ENCODE peak calls at places on chromosomes 1 and 21, in six cellular contexts. X is astrocyte of the spinal cord; Z is activated naive CD4-positive, alpha-beta T cell treated with Interleukin-2 at 50 U/mL for 16 hours; H is activated T-helper 1 cell treated with anti-CD3 and anti-CD28 coated beads, Interleukin-2, amount 50 U/mL, for 16 hours; O is lower leg skin; K is Calu3. T is an unnamed sample.

GRCh38 chr1:172959578-172959977 is 91.2 kb downstream of the TNFSF18 start:
- DNase-seq in H (no peak), O (no peak), X (no peak), K (no peak), Z (no peak), T (no peak)

GRCh38 chr1:116415699-116416533 is 42.9 kb downstream of the ATP1A1 start:
- DNase-seq in K (no peak), X (no peak), Z (no peak), O (no peak), H (no peak), T (no peak)

GRCh38 chr1:110462964-110463363 is 12.0 kb downstream of the PROK1 start:
- DNase-seq in O (no peak), X (no peak), Z (no peak), H (no peak), K (no peak), T (no peak)

GRCh38 chr1:94974824-94975223 is 47.9 kb upstream of the CNN3 start:
- DNase-seq in X (peak; percentile 75), K (no peak), Z (no peak), O (no peak), H (no peak), T (peak; percentile 81)

GRCh38 chr1:37474051-37474696 is at the start of gene ZC3H12A:
- DNase-seq in O (peak; percentile 84), H (peak; percentile 93), X (peak; percentile 87), Z (peak; percentile 92), K (peak; percentile 97), T (peak; percentile 91)

GRCh38 chr1:24385160-24385939 is 28.2 kb downstream of the STPG1 start:
- DNase-seq in Z (peak; percentile 24), K (no peak), O (no peak), H (no peak), X (peak; percentile 39), T (no peak)

GRCh38 chr1:162538815-162539431 is 22.6 kb upstream of the UAP1 start:
- DNase-seq in O (no peak), X (peak; percentile 93), H (no peak), Z (no peak), K (peak; percentile 55), T (peak; percentile 54)

GRCh38 chr1:161260939-161261858 is 2.7 kb downstream of the PCP4L1 start:
- DNase-seq in H (no peak), O (no peak), K (no peak), X (no peak), Z (no peak), T (no peak)

GRCh38 chr21:44995257-44995941 is 55.6 kb downstream of the SLX9 start:
- DNase-seq in K (no peak), Z (no peak), H (no peak), O (no peak), X (no peak), T (no peak)

GRCh38 chr1:26110731-26111529 is 694 bp upstream of the PDIK1L start:
- DNase-seq in H (peak; percentile 61), K (peak; percentile 80), O (peak; percentile 60), X (peak; percentile 75), Z (peak; percentile 78), T (peak; percentile 76)

GRCh38 chr1:18183477-18183974 is 75.9 kb downstream of the IGSF21 start:
- DNase-seq in K (no peak), O (no peak), H (no peak), Z (no peak), X (no peak), T (no peak)

GRCh38 chr1:39745016-39745670 is 6.5 kb downstream of the PPIE start:
- DNase-seq in X (no peak), K (no peak), Z (no peak), H (no peak), O (no peak), T (no peak)

GRCh38 chr1:221688488-221688843 is 53.4 kb downstream of the DUSP10 start:
- DNase-seq in K (no peak), Z (no peak), O (no peak), X (no peak), H (no peak), T (no peak)

GRCh38 chr21:27649323-27649722 is 682.4 kb upstream of the ADAMTS5 start:
- DNase-seq in K (no peak), O (no peak), Z (no peak), X (peak; percentile 88), H (no peak), T (peak; percentile 56)

GRCh38 chr21:42093991-42094417 is 22.9 kb downstream of the UMODL1 start:
- DNase-seq in H (no peak), O (no peak), Z (no peak), K (peak; percentile 55), X (peak; percentile 96), T (no peak)

GRCh38 chr21:15841856-15842564 is 112.2 kb downstream of the USP25 start:
- DNase-seq in X (peak; percentile 80), Z (no peak), H (no peak), O (no peak), K (no peak), T (peak; percentile 37)

GRCh38 chr1:58950897-58951296 is 167.1 kb upstream of the JUN start:
- DNase-seq in Z (no peak), H (no peak), O (no peak), K (no peak), X (no peak), T (no peak)

GRCh38 chr1:5926686-5927435 is 65.4 kb downstream of the NPHP4 start:
- DNase-seq in H (no peak), O (no peak), Z (no peak), K (no peak), X (no peak), T (no peak)

GRCh38 chr1:59422921-59423575 is 126.2 kb downstream of the FGGY start:
- DNase-seq in K (peak; percentile 23), Z (no peak), H (no peak), X (no peak), O (peak; percentile 85), T (peak; percentile 76)

GRCh38 chr1:225474986-225475820 is 47.4 kb upstream of the LBR start:
- DNase-seq in K (peak; percentile 81), O (no peak), X (peak; percentile 62), Z (peak; percentile 68), H (peak; percentile 66), T (peak; percentile 69)

GRCh38 chr1:216846339-216846738 is 123.1 kb upstream of the ESRRG start:
- DNase-seq in Z (no peak), X (no peak), H (no peak), O (no peak), K (no peak), T (no peak)

GRCh38 chr1:110780600-110781484 is 92.1 kb upstream of the CD53 start:
- DNase-seq in X (peak; percentile 50), O (peak; percentile 61), Z (peak; percentile 74), H (peak; percentile 62), K (peak; percentile 54), T (peak; percentile 60)

GRCh38 chr21:17609681-17610080 is 3.0 kb downstream of the BTG3 start:
- DNase-seq in K (no peak), H (no peak), X (no peak), O (no peak), Z (no peak), T (no peak)

GRCh38 chr1:223123238-223123976 is 19.6 kb downstream of the TLR5 start:
- DNase-seq in H (peak; percentile 57), O (peak; percentile 53), X (peak; percentile 44), Z (peak; percentile 72), K (peak; percentile 84), T (peak; percentile 80)

GRCh38 chr1:7549693-7550161 is 221.4 kb upstream of the VAMP3 start:
- DNase-seq in K (no peak), O (no peak), H (no peak), X (peak; percentile 18), Z (peak; percentile 4), T (peak; percentile 82)

GRCh38 chr1:89499320-89499719 is 25.3 kb upstream of the LRRC8B start:
- DNase-seq in H (no peak), O (no peak), K (no peak), Z (no peak), X (peak; percentile 25), T (no peak)

GRCh38 chr1:246040200-246040890 is 466.7 kb downstream of the SMYD3 start:
- DNase-seq in Z (no peak), O (no peak), K (no peak), X (no peak), H (no peak), T (no peak)

GRCh38 chr1:6612641-6613360 is 730 bp upstream of the PHF13 start:
- DNase-seq in X (peak; percentile 47), K (peak; percentile 49), O (no peak), Z (no peak), H (no peak), T (peak; percentile 83)

GRCh38 chr1:207321790-207322530 is 482 bp downstream of the CD55 start:
- DNase-seq in O (no peak), K (no peak), Z (no peak), X (peak; percentile 37), H (no peak), T (peak; percentile 25)

GRCh38 chr1:19234224-19234623 is 17.1 kb downstream of the EMC1 start:
- DNase-seq in K (no peak), O (no peak), H (no peak), Z (no peak), X (no peak), T (no peak)

GRCh38 chr1:244796719-244797406 is 38.6 kb upstream of the COX20 start:
- DNase-seq in K (peak; percentile 79), O (peak; percentile 60), H (peak; percentile 19), X (peak; percentile 67), Z (peak; percentile 49), T (peak; percentile 74)

GRCh38 chr1:3369437-3370076 is 84.9 kb upstream of the ARHGEF16 start:
- DNase-seq in K (no peak), X (peak; percentile 92), H (no peak), O (peak; percentile 63), Z (no peak), T (peak; percentile 55)

GRCh38 chr1:60431593-60431992 is 358.0 kb upstream of the C1orf87 start:
- DNase-seq in Z (no peak), X (no peak), H (no peak), K (no peak), O (peak; percentile 36), T (no peak)

GRCh38 chr21:35217504-35218060 is 168.5 kb upstream of the RUNX1 start:
- DNase-seq in H (no peak), O (no peak), X (peak; percentile 79), K (peak; percentile 79), Z (peak; percentile 21), T (peak; percentile 94)

GRCh38 chr1:230250676-230251075 is 175.5 kb downstream of the PGBD5 start:
- DNase-seq in H (no peak), K (no peak), Z (no peak), X (no peak), O (no peak), T (no peak)

GRCh38 chr1:84073266-84073665 is 70.8 kb upstream of the PRKACB start:
- DNase-seq in K (no peak), Z (no peak), O (no peak), X (peak; percentile 25), H (no peak), T (no peak)